ENCODE peak calls at places on chromosomes 1 and 21, in ten cellular contexts. H is esophagus muscularis mucosa; S is keratinocyte; D is uterus; N is CD8-positive, alpha-beta T cell; T is endothelial cell of umbilical vein; A is heart left ventricle; U is pancreas; E is ovary; F is kidney. Q is an unnamed sample. For H3K36me3, the result is how much of the 10 kb centered on the place peaks cover.

GRCh38 chr1:108560430-108561144 is 687 bp downstream of the EEIG2 start:
- DNase-seq in H (no peak), S (no peak), D (peak), N (peak), T (peak), A (peak), U (peak), E (peak), F (peak), Q (peak)

GRCh38 chr1:155218854-155219591 is 10.5 kb downstream of the MTX1 start:
- DNase-seq in H (no peak), S (no peak), D (peak), N (no peak), T (peak), A (no peak), U (no peak), E (no peak), F (no peak), Q (no peak)

GRCh38 chr1:164637461-164638375 is 78.7 kb downstream of the PBX1 start:
- DNase-seq in H (no peak), S (peak), D (no peak), N (no peak), T (no peak), A (peak), U (peak), E (no peak), F (no peak), Q (no peak)

GRCh38 chr1:178168535-178168934 is 74.6 kb downstream of the RASAL2 start:
- DNase-seq in H (no peak), S (no peak), D (no peak), N (no peak), T (no peak), A (no peak), U (no peak), E (no peak), F (no peak), Q (no peak)

GRCh38 chr1:149962039-149962647 is 25.5 kb upstream of the MTMR11 start:
- DNase-seq in H (no peak), S (no peak), D (peak), N (no peak), T (peak), A (peak), U (peak), E (no peak), F (no peak), Q (no peak)

GRCh38 chr1:172497230-172497629 is 35.7 kb upstream of the SUCO start:
- DNase-seq in H (no peak), S (no peak), D (no peak), N (no peak), T (no peak), A (no peak), U (peak), E (peak), F (no peak), Q (no peak)

GRCh38 chr21:42262826-42263225 is 43.9 kb downstream of the ABCG1 start:
- DNase-seq in H (no peak), S (no peak), D (peak), N (no peak), T (peak), A (peak), U (peak), E (peak), F (peak), Q (peak)

GRCh38 chr1:23424171-23424959 is at the start of gene TCEA3:
- DNase-seq in H (no peak), S (no peak), D (peak), N (no peak), T (no peak), A (peak), U (peak), E (peak), F (no peak), Q (peak)

GRCh38 chr21:35189077-35189863 is 140.2 kb upstream of the RUNX1 start:
- DNase-seq in H (no peak), S (no peak), D (peak), N (no peak), T (no peak), A (peak), U (no peak), E (peak), F (no peak), Q (no peak)

GRCh38 chr1:223345720-223346119 is 18.3 kb downstream of the SUSD4 start:
- DNase-seq in H (no peak), S (no peak), D (no peak), N (no peak), T (no peak), A (no peak), U (no peak), E (no peak), F (no peak), Q (no peak)

GRCh38 chr1:156336242-156336641 is 1.9 kb downstream of the CCT3 start:
- DNase-seq in H (no peak), S (no peak), D (no peak), N (no peak), T (peak), A (no peak), U (no peak), E (no peak), F (no peak), Q (no peak)
- TF ChIP-seq CTCF in H (no peak), S (peak), D (no peak), N (no peak), T (peak), A (no peak), U (no peak), E (no peak), F (no peak), Q (no peak)

DNA sequence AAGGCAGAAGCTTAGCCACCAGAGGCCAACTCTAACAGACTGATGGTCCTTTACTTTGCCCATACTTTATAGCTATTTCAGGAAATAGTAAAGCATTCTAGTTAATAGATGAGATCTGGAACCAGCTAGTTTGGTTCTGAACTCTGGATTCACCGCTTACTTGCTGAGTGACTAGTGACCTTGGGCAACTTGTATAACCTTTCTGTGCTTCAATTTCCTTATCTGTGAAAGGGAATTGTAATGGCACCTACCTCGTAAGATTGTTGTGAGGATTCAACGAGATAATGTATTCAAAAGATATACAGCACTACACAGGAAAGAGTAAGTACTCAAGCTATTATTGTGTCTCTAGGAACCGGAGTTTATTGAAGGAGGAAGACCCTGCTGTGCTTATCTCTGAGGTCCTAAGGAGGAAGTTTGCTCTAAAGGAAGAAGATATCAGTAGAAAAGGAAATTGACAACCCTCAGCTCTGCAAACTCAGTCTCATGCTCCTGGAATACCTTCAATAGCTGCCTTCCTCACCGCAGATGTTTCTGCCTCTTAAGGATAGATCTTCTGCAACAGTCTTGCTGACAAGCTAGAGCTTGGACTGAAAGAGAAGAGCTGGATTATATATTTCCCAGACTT is 11.9 kb downstream of the MTFR1L start:
- DNase-seq in H (no peak), S (no peak), D (no peak), N (no peak), T (no peak), A (no peak), U (no peak), E (no peak), F (no peak), Q (no peak)
- H3K36me3 ChIP-seq in H (half or more), S (under half), D (under half), N (under half), T (under half), A (under half), U (under half), E (under half), F (half or more), Q (half or more)

GRCh38 chr1:109912214-109912861 is 1.7 kb downstream of the CSF1 start:
- DNase-seq in H (no peak), S (no peak), D (no peak), N (no peak), T (no peak), A (no peak), U (no peak), E (no peak), F (no peak), Q (no peak)
- H3K27ac ChIP-seq in H (peak), S (no peak), D (peak), N (no peak), T (no peak), A (peak), U (peak), E (peak), F (peak), Q (peak)

DNA sequence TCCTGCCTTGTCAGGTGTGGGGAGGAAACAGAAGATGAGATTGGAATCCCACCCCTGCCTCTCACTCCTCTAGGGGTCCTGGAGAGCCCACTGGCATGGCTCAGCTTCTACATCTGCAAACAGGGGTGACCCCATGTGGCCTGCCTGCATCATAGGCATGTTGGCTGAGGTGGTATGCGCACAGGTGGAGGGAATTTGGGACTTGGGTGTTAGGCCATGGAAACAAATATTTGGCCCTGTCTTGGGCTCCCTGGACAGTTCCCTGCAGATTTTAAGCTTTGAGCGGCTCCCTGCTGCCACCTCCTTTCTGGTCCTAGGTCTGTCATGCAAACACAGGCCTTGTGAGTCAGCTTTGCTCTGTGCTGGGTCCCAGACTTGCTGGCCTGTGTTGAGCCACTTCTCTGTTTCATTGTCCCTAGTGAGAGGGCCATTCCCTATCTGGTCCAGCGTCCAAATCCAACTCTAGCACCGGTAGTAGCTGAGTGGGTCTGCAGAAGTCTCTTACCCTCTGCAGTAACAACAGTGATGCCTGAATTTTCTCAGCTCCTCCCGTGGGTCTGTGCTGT is 5.9 kb downstream of the TTC22 start:
- DNase-seq in H (no peak), S (no peak), D (no peak), N (no peak), T (no peak), A (no peak), U (no peak), E (no peak), F (no peak), Q (no peak)
- TF ChIP-seq CTCF in H (no peak), S (peak), D (no peak), N (no peak), T (no peak), A (no peak), U (no peak), E (no peak), F (no peak), Q (no peak)

GRCh38 chr21:45417256-45417950 is 12.4 kb downstream of the COL18A1 start:
- DNase-seq in H (no peak), S (no peak), D (no peak), N (no peak), T (no peak), A (peak), U (no peak), E (peak), F (peak), Q (peak)

GRCh38 chr21:45414396-45415187 is 9.6 kb downstream of the COL18A1 start:
- DNase-seq in H (no peak), S (no peak), D (no peak), N (no peak), T (no peak), A (peak), U (no peak), E (peak), F (peak), Q (no peak)

GRCh38 chr21:45415188-45415942 is 10.4 kb downstream of the COL18A1 start:
- DNase-seq in H (no peak), S (no peak), D (no peak), N (no peak), T (no peak), A (peak), U (no peak), E (peak), F (peak), Q (peak)

GRCh38 chr21:45416619-45417018 is 11.7 kb downstream of the COL18A1 start:
- DNase-seq in H (no peak), S (no peak), D (no peak), N (no peak), T (no peak), A (no peak), U (no peak), E (peak), F (peak), Q (peak)

GRCh38 chr21:45415943-45416611 is 11.1 kb downstream of the COL18A1 start:
- DNase-seq in H (no peak), S (no peak), D (no peak), N (no peak), T (no peak), A (peak), U (no peak), E (peak), F (peak), Q (peak)
- H3K36me3 ChIP-seq in H (under half), S (under half), D (under half), N (under half), T (under half), A (under half), U (under half), E (under half), F (under half), Q (under half)

GRCh38 chr1:10721381-10722321 is 74.8 kb downstream of the CASZ1 start:
- DNase-seq in H (no peak), S (no peak), D (no peak), N (no peak), T (no peak), A (no peak), U (no peak), E (no peak), F (peak), Q (no peak)

GRCh38 chr1:10724052-10724494 is 72.4 kb downstream of the CASZ1 start:
- DNase-seq in H (no peak), S (no peak), D (peak), N (no peak), T (no peak), A (peak), U (peak), E (no peak), F (no peak), Q (peak)

GRCh38 chr1:10723317-10723716 is 73.1 kb downstream of the CASZ1 start:
- DNase-seq in H (no peak), S (no peak), D (no peak), N (no peak), T (no peak), A (no peak), U (no peak), E (no peak), F (peak), Q (no peak)

GRCh38 chr1:10724511-10724910 is 71.9 kb downstream of the CASZ1 start:
- DNase-seq in H (no peak), S (no peak), D (no peak), N (no peak), T (no peak), A (no peak), U (no peak), E (no peak), F (no peak), Q (no peak)

DNA sequence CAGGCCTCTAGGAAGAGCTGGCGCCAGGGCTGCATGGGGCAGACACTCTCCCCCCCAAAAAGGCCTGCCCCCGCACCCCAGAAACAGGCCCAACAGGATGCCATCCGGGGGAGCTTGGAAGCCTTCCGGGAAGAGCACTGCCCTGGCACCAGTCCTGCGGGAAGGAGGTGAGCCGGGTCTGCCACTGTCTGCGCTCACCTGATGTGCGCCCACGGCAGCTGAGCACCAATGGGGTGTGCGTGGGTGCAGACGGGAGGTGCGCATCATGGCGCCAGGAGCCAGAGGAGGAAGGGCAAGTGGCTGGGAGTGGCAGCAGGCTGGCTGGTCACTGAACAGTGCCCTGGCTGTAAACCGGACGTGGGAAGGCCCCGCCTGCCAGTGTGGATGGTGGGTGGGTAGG is 73.6 kb downstream of the CASZ1 start:
- DNase-seq in H (no peak), S (no peak), D (no peak), N (no peak), T (no peak), A (no peak), U (no peak), E (no peak), F (peak), Q (no peak)
- H3K27ac ChIP-seq in H (no peak), S (no peak), D (no peak), N (no peak), T (no peak), A (no peak), U (no peak), E (no peak), F (no peak), Q (no peak)

DNA sequence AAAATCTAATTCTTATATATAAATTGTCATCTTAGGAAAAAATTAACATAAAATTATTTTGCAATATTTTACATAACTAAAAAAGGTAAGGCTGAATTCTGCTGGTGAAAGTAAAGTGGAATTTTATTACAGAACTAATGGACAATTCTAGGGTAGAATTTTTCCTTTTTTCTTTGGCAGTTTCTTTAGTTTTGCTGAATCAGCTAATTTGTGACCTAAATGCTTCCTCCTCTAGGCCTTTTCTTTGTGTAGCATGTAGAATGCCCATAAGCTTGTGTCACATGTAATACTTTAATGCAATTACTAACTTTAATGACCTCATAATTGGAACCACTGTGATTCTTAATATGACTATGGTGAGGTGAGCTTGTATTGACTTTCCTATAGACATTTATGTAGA is 1378.4 kb upstream of the ADGRL4 start:
- DNase-seq in H (no peak), S (no peak), D (no peak), N (no peak), T (no peak), A (no peak), U (no peak), E (no peak), F (no peak), Q (no peak)
- TF ChIP-seq CTCF in H (no peak), S (no peak), D (no peak), N (no peak), T (no peak), A (no peak), U (no peak), E (no peak), F (no peak), Q (no peak)

GRCh38 chr1:19140465-19140864 is 69.6 kb downstream of the UBR4 start:
- DNase-seq in H (no peak), S (no peak), D (no peak), N (no peak), T (no peak), A (no peak), U (no peak), E (no peak), F (no peak), Q (no peak)
- H3K36me3 ChIP-seq in H (half or more), S (under half), D (under half), N (half or more), T (under half), A (half or more), U (under half), E (under half), F (half or more), Q (half or more)